ENCODE peak calls at places on chromosomes 3 and 15, in four cellular contexts. Q is suprapubic skin, C is PC-3, U is LNCaP clone FGC. R is an unnamed sample.

GRCh38 chr3:21158801-21159564 is 592.0 kb downstream of the ZNF385D start:
- DNase-seq in Q (no peak), C (peak), U (no peak), R (no peak)

GRCh38 chr3:136381051-136381450 is 130.9 kb downstream of the PCCB start:
- DNase-seq in Q (no peak), C (no peak), U (no peak), R (no peak)

GRCh38 chr15:38398134-38398533 is 55.8 kb upstream of the FAM98B start:
- DNase-seq in Q (no peak), C (peak), U (peak), R (peak)

GRCh38 chr3:157120071-157120892 is 39.7 kb downstream of the CCNL1 start:
- DNase-seq in Q (no peak), C (no peak), U (peak), R (no peak)

GRCh38 chr3:66763294-66763693 is 234.8 kb upstream of the KBTBD8 start:
- DNase-seq in Q (peak), C (peak), U (peak), R (no peak)

GRCh38 chr3:193929373-193929772 is 206.6 kb upstream of the HES1 start:
- DNase-seq in Q (no peak), C (no peak), U (no peak), R (no peak)

GRCh38 chr3:184250167-184250828 is 826 bp downstream of the EEF1AKMT4 start:
- DNase-seq in Q (peak), C (peak), U (peak), R (peak)

GRCh38 chr15:66617137-66618090 is 51.6 kb upstream of the LCTL start:
- DNase-seq in Q (peak), C (peak), U (no peak), R (no peak)

GRCh38 chr15:63372018-63372705 is 9.5 kb downstream of the CA12 start:
- DNase-seq in Q (peak), C (peak), U (no peak), R (peak)

GRCh38 chr3:8095724-8096123 is 405.9 kb upstream of the LMCD1 start:
- DNase-seq in Q (no peak), C (peak), U (no peak), R (no peak)

GRCh38 chr3:59256233-59256632 is 206.4 kb upstream of the CFAP20DC start:
- DNase-seq in Q (no peak), C (no peak), U (no peak), R (no peak)

GRCh38 chr15:25846377-25846776 is 16.8 kb downstream of the ATP10A start:
- DNase-seq in Q (no peak), C (no peak), U (no peak), R (no peak)

GRCh38 chr3:132285620-132285945 is 31.6 kb upstream of the ACP3 start:
- DNase-seq in Q (no peak), C (no peak), U (no peak), R (no peak)

GRCh38 chr15:78563092-78563491 is 2.2 kb upstream of the CHRNA5 start:
- DNase-seq in Q (no peak), C (no peak), U (no peak), R (no peak)

GRCh38 chr3:107817076-107817475 is 273.8 kb downstream of the CD47 start:
- DNase-seq in Q (no peak), C (no peak), U (no peak), R (peak)

GRCh38 chr3:58584690-58585004 is 7.5 kb upstream of the FAM107A start:
- DNase-seq in Q (no peak), C (no peak), U (no peak), R (no peak)

GRCh38 chr3:54213910-54214309 is 91.6 kb downstream of the CACNA2D3 start:
- DNase-seq in Q (no peak), C (peak), U (no peak), R (peak)

GRCh38 chr3:140358696-140359095 is 319.2 kb upstream of the TRIM42 start:
- DNase-seq in Q (no peak), C (no peak), U (no peak), R (peak)

GRCh38 chr15:29631076-29632070 is 190.9 kb downstream of the TJP1 start:
- DNase-seq in Q (no peak), C (no peak), U (no peak), R (no peak)

GRCh38 chr3:2153047-2153446 is 54.4 kb downstream of the CNTN4 start:
- DNase-seq in Q (no peak), C (no peak), U (no peak), R (no peak)

GRCh38 chr15:100314809-100315400 is 26.9 kb downstream of the ADAMTS17 start:
- DNase-seq in Q (no peak), C (no peak), U (no peak), R (no peak)

GRCh38 chr3:55204417-55204816 is 276.6 kb upstream of the LRTM1 start:
- DNase-seq in Q (no peak), C (no peak), U (no peak), R (no peak)

GRCh38 chr3:182214406-182214805 is 502.7 kb downstream of the SOX2 start:
- DNase-seq in Q (no peak), C (no peak), U (peak), R (no peak)

GRCh38 chr15:50740955-50741354 is 24.6 kb downstream of the SPPL2A start:
- DNase-seq in Q (no peak), C (no peak), U (no peak), R (no peak)

GRCh38 chr3:13657660-13658435 is 108.9 kb downstream of the FBLN2 start:
- DNase-seq in Q (no peak), C (peak), U (no peak), R (no peak)
- H3K4me3 ChIP-seq in Q (no peak), C (no peak), U (no peak), R (no peak)

GRCh38 chr15:88608607-88609181 is 12.4 kb upstream of the AEN start:
- DNase-seq in Q (no peak), C (peak), U (no peak), R (no peak)

GRCh38 chr15:88612186-88612796 is 8.8 kb upstream of the AEN start:
- DNase-seq in Q (no peak), C (no peak), U (no peak), R (no peak)

GRCh38 chr15:88609344-88609743 is 11.8 kb upstream of the AEN start:
- DNase-seq in Q (no peak), C (no peak), U (no peak), R (no peak)

GRCh38 chr15:88613074-88613944 is 7.8 kb upstream of the AEN start:
- DNase-seq in Q (no peak), C (no peak), U (no peak), R (no peak)

GRCh38 chr15:88610756-88611231 is 10.3 kb upstream of the AEN start:
- DNase-seq in Q (no peak), C (no peak), U (no peak), R (no peak)
- TF ChIP-seq CTCF in Q (no peak), C (no peak), U (no peak), R (peak)

GRCh38 chr3:185958626-185959025 is 20.8 kb upstream of the TRA2B start:
- DNase-seq in Q (no peak), C (no peak), U (no peak), R (no peak)
- H3K4me3 ChIP-seq in Q (no peak), C (no peak), U (no peak), R (no peak)

DNA sequence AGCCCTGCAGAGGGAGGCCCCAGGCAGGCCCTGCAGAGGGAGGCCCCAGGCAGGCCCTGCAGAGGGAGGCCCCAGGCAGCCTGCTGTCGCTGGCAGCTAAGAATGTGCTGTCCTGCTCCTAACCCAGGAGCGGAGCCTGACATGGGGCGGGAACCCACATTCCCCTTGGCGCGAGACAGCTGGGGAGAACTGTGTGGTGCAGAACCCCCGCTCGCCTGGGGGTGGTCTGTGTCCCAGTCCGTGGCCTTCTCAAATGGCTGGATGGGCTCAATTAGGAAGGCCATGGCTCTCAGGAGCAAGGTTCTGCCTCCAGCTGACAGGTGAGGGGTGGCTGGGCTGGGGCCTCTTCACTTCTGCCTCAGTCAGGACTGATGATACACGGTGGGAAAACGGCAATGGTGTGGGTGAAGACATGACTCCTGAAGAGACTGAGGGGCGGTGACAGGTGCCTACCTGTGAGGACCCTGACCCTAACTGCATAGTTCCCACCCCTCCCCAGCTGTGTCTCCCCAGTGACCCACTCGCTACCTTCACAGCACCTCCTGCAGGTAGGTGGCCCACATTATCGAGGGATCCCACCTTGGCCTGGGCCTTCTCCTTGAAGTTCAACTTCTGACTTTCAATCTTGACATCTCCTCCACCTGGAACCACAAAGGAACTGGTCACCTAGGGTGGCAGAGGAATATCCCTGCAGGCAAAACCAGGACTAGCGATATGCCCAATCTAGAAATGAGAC is 52.0 kb downstream of the DHX30 start:
- DNase-seq in Q (no peak), C (no peak), U (no peak), R (no peak)
- TF ChIP-seq CTCF in Q (no peak), C (no peak), U (no peak), R (no peak)

GRCh38 chr3:25456723-25457122 is 28.7 kb downstream of the RARB start:
- DNase-seq in Q (no peak), C (no peak), U (no peak), R (no peak)

GRCh38 chr3:25455316-25456232 is 27.5 kb downstream of the RARB start:
- DNase-seq in Q (no peak), C (no peak), U (no peak), R (no peak)

GRCh38 chr3:25453521-25454410 is 25.7 kb downstream of the RARB start:
- DNase-seq in Q (no peak), C (no peak), U (no peak), R (no peak)

GRCh38 chr3:25452185-25452584 is 24.1 kb downstream of the RARB start:
- DNase-seq in Q (no peak), C (no peak), U (no peak), R (no peak)

GRCh38 chr3:25454411-25454927 is 26.4 kb downstream of the RARB start:
- DNase-seq in Q (no peak), C (peak), U (peak), R (no peak)
- H3K4me3 ChIP-seq in Q (no peak), C (no peak), U (no peak), R (no peak)

R was measured in epithelial cell of proximal tubule.